ENCODE peak calls at places on chromosomes 4 and X, in four cellular contexts. V is NCI-H1930, U is thyroid gland, M is suprapubic skin. S is an unnamed sample.

GRCh38 chr4:126614456-126614855 is 1018.3 kb upstream of the INTU start:
- DNase-seq in V (no peak), U (no peak), M (no peak), S (no peak)

GRCh38 chrX:3728454-3728853 is 15.0 kb upstream of the PRKX start:
- DNase-seq in V (no peak), U (no peak), M (no peak), S (no peak)

GRCh38 chr4:155819066-155819465 is 47.0 kb downstream of the ASIC5 start:
- DNase-seq in V (no peak), U (no peak), M (no peak), S (no peak)

GRCh38 chr4:119027815-119028214 is 107.8 kb upstream of the MYOZ2 start:
- DNase-seq in V (no peak), U (no peak), M (no peak), S (no peak)

GRCh38 chrX:109345866-109346265 is 136.0 kb downstream of the GUCY2F start:
- DNase-seq in V (no peak), U (no peak), M (no peak), S (no peak)

GRCh38 chrX:11423362-11423818 is 130.2 kb downstream of the AMELX start:
- DNase-seq in V (no peak), U (no peak), M (no peak), S (no peak)

GRCh38 chrX:150940844-150941495 is 42.2 kb upstream of the HMGB3 start:
- DNase-seq in V (no peak), U (no peak), M (no peak), S (no peak)

GRCh38 chrX:97308161-97308560 is 424.5 kb downstream of the RPA4 start:
- DNase-seq in V (no peak), U (no peak), M (no peak), S (no peak)

GRCh38 chrX:121570072-121570841 is 522.8 kb downstream of the GLUD2 start:
- DNase-seq in V (no peak), U (no peak), M (no peak), S (no peak)

GRCh38 chrX:53263597-53264094 is 17.7 kb downstream of the IQSEC2 start:
- DNase-seq in V (no peak), U (no peak), M (no peak), S (no peak)

GRCh38 chr4:124203613-124204284 is 508.8 kb downstream of the ANKRD50 start:
- DNase-seq in V (no peak), U (no peak), M (no peak), S (no peak)

GRCh38 chrX:19513383-19513782 is 1.9 kb downstream of the MAP3K15 start:
- DNase-seq in V (no peak), U (peak; percentile 67), M (no peak), S (no peak)

GRCh38 chr4:179307297-179308136 is 1865.3 kb upstream of the AGA start:
- DNase-seq in V (no peak), U (no peak), M (no peak), S (peak; percentile 5)

GRCh38 chr4:25299476-25300203 is 12.9 kb upstream of the ZCCHC4 start:
- DNase-seq in V (no peak), U (peak; percentile 82), M (no peak), S (peak; percentile 91)

GRCh38 chrX:144716187-144716586 is 531.1 kb upstream of the SPANXN1 start:
- DNase-seq in V (no peak), U (no peak), M (no peak), S (no peak)

GRCh38 chr4:177987896-177988295 is 545.7 kb upstream of the AGA start:
- DNase-seq in V (no peak), U (no peak), M (no peak), S (no peak)

GRCh38 chr4:145722561-145722960 is 42.6 kb downstream of the C4orf51 start:
- DNase-seq in V (no peak), U (no peak), M (no peak), S (no peak)

GRCh38 chrX:123217077-123217476 is 33.0 kb downstream of the GRIA3 start:
- DNase-seq in V (no peak), U (no peak), M (no peak), S (no peak)

GRCh38 chrX:94914235-94914634 is 1240.2 kb downstream of the FAM133A start:
- DNase-seq in V (no peak), U (peak; percentile 82), M (no peak), S (no peak)

GRCh38 chr4:135382280-135382679 is 1180.7 kb upstream of the PABPC4L start:
- DNase-seq in V (no peak), U (no peak), M (no peak), S (no peak)

GRCh38 chr4:127708985-127709384 is 21.2 kb upstream of the SLC25A31 start:
- DNase-seq in V (no peak), U (peak; percentile 37), M (no peak), S (peak; percentile 96)

GRCh38 chrX:17986440-17986839 is 125.3 kb upstream of the RAI2 start:
- DNase-seq in V (no peak), U (no peak), M (no peak), S (no peak)

GRCh38 chr4:179164642-179165338 is 1722.6 kb upstream of the AGA start:
- DNase-seq in V (peak; percentile 19), U (no peak), M (no peak), S (peak; percentile 6)

GRCh38 chrX:41304178-41304577 is 29.8 kb upstream of the DDX3X start:
- DNase-seq in V (no peak), U (no peak), M (no peak), S (no peak)

GRCh38 chrX:114451397-114451796 is 132.5 kb upstream of the HTR2C start:
- DNase-seq in V (no peak), U (no peak), M (no peak), S (no peak)

GRCh38 chrX:132491191-132491590 is 2.4 kb upstream of the MBNL3 start:
- DNase-seq in V (no peak), U (no peak), M (no peak), S (no peak)

GRCh38 chr4:68361146-68361589 is 11.3 kb upstream of the YTHDC1 start:
- DNase-seq in V (no peak), U (no peak), M (no peak), S (no peak)

GRCh38 chr4:151685303-151685702 is 75.5 kb downstream of the GATB start:
- DNase-seq in V (no peak), U (no peak), M (no peak), S (no peak)

GRCh38 chrX:3286196-3286920 is 60.1 kb downstream of the MXRA5 start:
- DNase-seq in V (no peak), U (no peak), M (no peak), S (no peak)

GRCh38 chrX:18900401-18900976 is 83.4 kb downstream of the PHKA2 start:
- DNase-seq in V (no peak), U (no peak), M (no peak), S (no peak)

GRCh38 chrX:120781416-120781815 is 94.2 kb downstream of the CT47B1 start:
- DNase-seq in V (no peak), U (no peak), M (no peak), S (no peak)

GRCh38 chrX:43000121-43000520 is 222.2 kb upstream of the PPP1R2C start:
- DNase-seq in V (no peak), U (no peak), M (no peak), S (no peak)

GRCh38 chr4:102789317-102789717 is 28.5 kb upstream of the MANBA start:
- DNase-seq in V (no peak), U (no peak), M (no peak), S (no peak)

GRCh38 chr4:177554966-177555574 is 112.8 kb upstream of the AGA start:
- DNase-seq in V (no peak), U (no peak), M (no peak), S (no peak)

GRCh38 chr4:148163011-148163410 is 279.2 kb downstream of the NR3C2 start:
- DNase-seq in V (no peak), U (no peak), M (no peak), S (no peak)